ENCODE peak calls at places on chromosome 2, in five cellular contexts. O is iPS DF 6.9, T is astrocyte of the cerebellum, D is DND-41, M is spleen. L is an unnamed sample.

GRCh38 chr2:41180392-41180791 is 728.5 kb upstream of the SLC8A1 start:
- DNase-seq in T (no peak), M (no peak), O (no peak), D (no peak), L (no peak)

GRCh38 chr2:216774620-216775019 is 79.3 kb upstream of the IGFBP5 start:
- DNase-seq in D (no peak), O (no peak), T (peak), M (no peak), L (no peak)

GRCh38 chr2:118246726-118247125 is 158.5 kb downstream of the INSIG2 start:
- DNase-seq in O (no peak), T (no peak), D (no peak), M (no peak), L (no peak)

GRCh38 chr2:207561386-207562080 is 31.8 kb downstream of the CREB1 start:
- DNase-seq in O (no peak), M (no peak), T (no peak), D (no peak), L (no peak)

GRCh38 chr2:236015171-236015570 is 153.0 kb downstream of the GBX2 start:
- DNase-seq in D (no peak), T (no peak), O (no peak), M (no peak), L (no peak)

GRCh38 chr2:53787911-53788289 is 1.1 kb downstream of the ERLEC1 start:
- DNase-seq in D (no peak), O (no peak), T (no peak), M (no peak), L (no peak)

GRCh38 chr2:222819722-222820333 is 41.0 kb upstream of the ACSL3 start:
- DNase-seq in T (no peak), O (no peak), M (no peak), D (no peak), L (no peak)

GRCh38 chr2:120430501-120430830 is 84.5 kb downstream of the INHBB start:
- DNase-seq in M (peak), D (no peak), O (no peak), T (no peak), L (no peak)

GRCh38 chr2:137924019-137924418 is 40.3 kb upstream of the HNMT start:
- DNase-seq in O (no peak), T (no peak), D (no peak), M (no peak), L (no peak)

GRCh38 chr2:239259173-239259572 is 141.6 kb downstream of the HDAC4 start:
- DNase-seq in T (no peak), D (no peak), O (no peak), M (peak), L (no peak)

GRCh38 chr2:215960825-215961224 is 52.5 kb downstream of the MREG start:
- DNase-seq in D (no peak), M (no peak), T (no peak), O (no peak), L (no peak)

GRCh38 chr2:173998386-173998785 is 33.2 kb upstream of the SP3 start:
- DNase-seq in T (no peak), M (no peak), O (no peak), D (no peak), L (no peak)

GRCh38 chr2:31886700-31887099 is 124.1 kb downstream of the MEMO1 start:
- DNase-seq in D (no peak), T (no peak), O (peak), M (no peak), L (peak)

GRCh38 chr2:23241106-23241505 is 143.9 kb upstream of the KLHL29 start:
- DNase-seq in D (no peak), T (no peak), M (no peak), O (no peak), L (no peak)

GRCh38 chr2:594297-594949 is 82.8 kb downstream of the TMEM18 start:
- DNase-seq in O (no peak), M (no peak), T (no peak), D (no peak), L (no peak)

GRCh38 chr2:211035548-211036185 is 479.3 kb downstream of the CPS1 start:
- DNase-seq in M (no peak), T (peak), D (no peak), O (no peak), L (peak)

GRCh38 chr2:231928481-231928880 is 2.3 kb upstream of the NPPC start:
- DNase-seq in D (no peak), T (no peak), M (peak), O (no peak), L (no peak)

GRCh38 chr2:122525341-122525740 is 769.9 kb downstream of the TSN start:
- DNase-seq in D (no peak), M (no peak), O (no peak), T (no peak), L (no peak)

GRCh38 chr2:215793747-215794595 is 219.4 kb downstream of the MREG start:
- DNase-seq in T (peak), M (no peak), O (no peak), D (no peak), L (no peak)

GRCh38 chr2:74845991-74846390 is 12.1 kb downstream of the HK2 start:
- DNase-seq in D (no peak), O (no peak), M (no peak), T (no peak), L (no peak)
- H3K4me3 ChIP-seq in D (no peak), O (no peak), M (peak), T (no peak), L (no peak)

DNA sequence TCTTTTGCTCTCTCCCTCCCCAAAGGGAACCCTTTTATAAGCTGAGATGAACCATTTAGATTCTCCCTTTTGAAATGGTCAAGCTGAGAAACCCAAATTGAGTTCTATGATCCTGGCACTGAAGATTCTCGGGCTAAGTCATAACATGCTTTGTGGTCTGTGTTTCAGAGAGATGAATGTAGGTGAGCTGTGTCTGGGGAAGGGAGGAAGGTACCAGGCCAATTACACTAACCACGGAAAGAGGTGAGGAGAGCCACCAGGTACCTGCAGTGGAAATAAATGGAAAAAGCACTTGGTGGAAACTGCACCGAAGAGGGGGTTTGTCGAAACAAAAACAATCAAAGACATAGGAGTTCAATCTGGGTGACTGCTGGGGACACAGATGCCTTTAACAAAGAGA is 996 bp upstream of the MRPL44 start:
- DNase-seq in T (no peak), D (no peak), M (no peak), O (no peak), L (no peak)
- H3K4me3 ChIP-seq in T (no peak), D (no peak), M (peak), O (no peak), L (no peak)

DNA sequence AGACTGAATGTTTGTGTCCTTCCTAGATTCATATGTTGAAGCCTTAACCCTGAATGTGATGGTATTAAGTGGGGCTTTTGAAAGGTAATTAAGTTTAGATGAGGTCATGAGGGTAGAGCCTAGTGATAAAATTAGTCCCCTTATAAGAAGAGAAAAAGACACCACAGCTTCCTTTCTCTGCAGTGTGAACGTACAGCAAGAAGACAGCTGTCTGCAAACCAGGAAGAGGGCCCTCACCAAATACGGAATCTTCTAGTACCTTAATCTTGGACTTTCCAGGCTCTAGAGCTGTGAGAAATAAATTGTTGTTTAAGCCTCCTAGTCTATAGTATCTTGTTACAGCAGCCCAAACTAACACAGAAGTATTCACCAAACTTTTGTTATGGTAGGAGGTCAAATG is 57.1 kb upstream of the CYTIP start:
- DNase-seq in T (no peak), M (no peak), D (no peak), O (no peak), L (no peak)
- H3K4me3 ChIP-seq in T (no peak), M (no peak), D (no peak), O (no peak), L (no peak)

GRCh38 chr2:7726989-7727388 is 809.8 kb downstream of the RNF144A start:
- DNase-seq in M (no peak), O (no peak), T (no peak), D (no peak), L (no peak)
- H3K4me3 ChIP-seq in M (peak), O (no peak), T (no peak), D (no peak), L (no peak)

DNA sequence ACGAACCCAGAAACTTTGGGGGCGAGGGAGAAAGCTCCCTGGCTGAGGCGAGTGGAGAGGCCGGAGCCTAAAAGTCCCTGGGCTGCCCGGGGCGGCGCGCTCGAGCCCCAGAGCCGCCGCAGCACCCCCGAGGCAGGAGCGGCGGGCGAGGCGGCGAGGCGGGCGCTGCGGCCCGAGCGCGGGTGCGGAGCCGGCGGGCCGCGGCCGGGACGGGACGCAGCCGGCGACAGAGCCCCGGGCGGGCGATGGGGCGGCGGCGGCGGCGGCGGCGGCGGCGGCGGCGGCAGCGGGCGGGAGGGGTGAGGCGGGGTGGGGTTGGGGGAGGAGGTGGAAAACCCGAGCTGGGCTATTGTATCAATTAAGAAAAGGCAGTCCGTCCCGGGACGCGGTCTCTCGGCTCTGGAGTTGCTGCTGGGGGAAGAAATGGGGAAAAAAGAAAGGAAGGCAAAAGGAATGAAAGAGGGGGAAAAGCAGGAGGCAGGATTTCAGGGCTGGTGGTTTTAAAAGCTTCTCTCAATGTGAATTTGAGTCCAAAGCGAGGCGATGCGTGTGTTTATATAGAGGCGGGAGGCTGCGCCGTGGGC is 821 bp upstream of the CYP26B1 start:
- DNase-seq in O (no peak), M (peak), T (no peak), D (no peak), L (no peak)
- H3K4me3 ChIP-seq in O (peak), M (peak), T (peak), D (no peak), L (peak)

GRCh38 chr2:10570076-10570475 is 119.7 kb downstream of the NOL10 start:
- DNase-seq in M (no peak), T (no peak), D (no peak), O (no peak), L (no peak)
- H3K4me3 ChIP-seq in M (no peak), T (no peak), D (no peak), O (no peak), L (no peak)

GRCh38 chr2:240997856-240998705 is at the start of gene SNED1:
- DNase-seq in O (no peak), T (no peak), M (peak), D (no peak), L (no peak)

GRCh38 chr2:240996834-240997140 is 1.6 kb upstream of the SNED1 start:
- DNase-seq in O (no peak), M (peak), D (no peak), T (no peak), L (no peak)

GRCh38 chr2:240998706-240999000 is 235 bp downstream of the SNED1 start:
- DNase-seq in M (no peak), D (no peak), O (no peak), T (no peak), L (no peak)

GRCh38 chr2:240996161-240996833 is 2.1 kb upstream of the SNED1 start:
- DNase-seq in T (no peak), O (no peak), D (no peak), M (peak), L (no peak)

DNA sequence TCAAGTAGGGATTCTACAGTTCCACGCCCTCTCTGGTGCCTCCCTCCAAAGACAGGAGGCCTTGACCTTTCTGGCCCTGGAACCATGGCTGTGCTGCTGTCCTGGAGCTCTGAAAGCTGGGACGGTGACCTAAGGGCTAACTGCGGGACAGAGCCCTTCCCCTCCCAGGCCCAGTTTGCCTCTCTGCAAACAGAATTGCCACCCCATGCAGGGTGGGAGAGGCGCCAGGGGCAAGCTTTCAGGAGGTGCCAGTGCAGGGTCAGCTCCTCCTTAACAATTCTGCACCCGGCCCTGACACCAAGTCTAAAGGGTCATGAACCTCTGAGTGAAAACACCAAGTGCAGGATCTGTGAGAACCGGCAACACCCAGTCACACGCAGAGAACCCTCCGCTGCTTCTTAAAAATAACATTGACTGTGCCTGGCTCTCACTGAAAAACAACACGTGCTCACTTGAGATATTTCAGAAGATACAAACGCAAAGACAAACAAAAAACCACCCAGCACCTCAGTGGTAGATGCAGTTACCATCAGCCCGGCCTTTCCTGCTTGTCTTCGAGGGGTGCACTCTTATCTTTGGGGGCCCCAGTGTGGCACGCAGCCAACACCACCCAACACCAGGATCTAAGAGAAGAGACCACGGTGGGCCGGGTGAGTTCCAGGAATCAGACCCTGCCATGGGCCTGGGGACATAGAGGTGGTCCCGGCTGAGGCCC is 1.1 kb upstream of the SNED1 start:
- DNase-seq in T (no peak), D (no peak), O (no peak), M (peak), L (no peak)
- H3K4me3 ChIP-seq in T (peak), D (no peak), O (no peak), M (peak), L (no peak)

GRCh38 chr2:127662937-127663565 is 12.3 kb downstream of the LIMS2 start:
- DNase-seq in M (peak), D (no peak), O (no peak), T (no peak), L (no peak)

GRCh38 chr2:127664895-127665225 is 10.5 kb downstream of the LIMS2 start:
- DNase-seq in T (no peak), M (no peak), O (no peak), D (no peak), L (no peak)

GRCh38 chr2:127663566-127664064 is 11.7 kb downstream of the LIMS2 start:
- DNase-seq in T (no peak), O (no peak), D (no peak), M (peak), L (no peak)

GRCh38 chr2:127665267-127665893 is 9.9 kb downstream of the LIMS2 start:
- DNase-seq in O (no peak), D (no peak), T (no peak), M (no peak), L (no peak)

GRCh38 chr2:127664065-127664894 is 11.1 kb downstream of the LIMS2 start:
- DNase-seq in D (no peak), T (no peak), O (no peak), M (peak), L (no peak)
- H3K4me3 ChIP-seq in D (no peak), T (peak), O (peak), M (peak), L (no peak)

DNA sequence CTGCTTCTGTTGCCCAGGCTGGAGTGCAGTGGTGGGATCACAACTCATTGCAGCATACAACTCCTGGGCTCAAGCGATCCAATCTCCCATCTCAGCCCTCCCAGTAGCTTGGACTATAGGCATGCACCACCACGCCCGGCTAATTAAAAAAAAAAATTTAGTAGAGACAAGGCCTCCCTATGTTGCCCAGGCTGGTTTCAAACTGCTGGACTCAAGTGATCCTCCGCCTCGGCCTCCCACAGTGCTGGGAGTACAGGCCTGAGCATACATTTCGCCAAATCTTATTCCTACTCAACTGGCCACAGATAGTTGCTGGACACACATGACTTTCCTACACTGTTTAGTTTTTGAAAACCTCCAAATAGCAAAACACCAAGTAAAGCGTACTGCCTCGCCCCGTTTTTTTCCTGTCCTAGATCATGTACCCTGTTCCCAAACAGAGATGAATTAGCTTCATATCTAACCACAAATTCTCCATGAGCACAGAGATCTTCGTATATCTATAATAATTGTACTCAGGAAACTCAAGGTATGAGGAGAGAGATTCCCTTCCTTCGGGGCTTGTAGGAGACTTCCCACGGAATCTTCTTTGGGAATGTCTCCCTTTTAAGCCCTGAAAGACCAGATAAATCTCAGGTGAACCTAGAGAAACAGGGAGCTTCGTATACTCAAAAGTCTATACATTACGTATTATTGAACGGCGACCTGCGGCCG is 598 bp upstream of the C2orf69 start:
- DNase-seq in M (peak), T (no peak), O (no peak), D (no peak), L (peak)
- H3K4me3 ChIP-seq in M (peak), T (peak), O (peak), D (peak), L (peak)

L was measured in Jurkat, Clone E6-1.